ENCODE peak calls at places on chromosome 18, in ten cellular contexts. S, C, I, G, F, U, E, T, B and Y are unnamed samples.

GRCh38 chr18:25726278-25726677 is 364.1 kb downstream of the SS18 start:
- DNase-seq in B (no peak), S (no peak), T (no peak), U (peak; percentile 63), G (no peak), C (no peak), F (no peak), E (no peak), I (no peak), Y (no peak)

GRCh38 chr18:63169853-63170252 is 149.7 kb downstream of the BCL2 start:
- DNase-seq in U (no peak), G (no peak), F (no peak), C (no peak), B (no peak), I (no peak), S (no peak), E (no peak), T (no peak), Y (no peak)

GRCh38 chr18:67266591-67267237 is 249.8 kb downstream of the DSEL start:
- DNase-seq in G (no peak), E (no peak), B (no peak), S (no peak), C (no peak), U (peak; percentile 59), F (no peak), T (no peak), I (no peak), Y (no peak)

GRCh38 chr18:32257073-32257780 is 67.4 kb downstream of the MEP1B start:
- DNase-seq in C (no peak), S (no peak), B (no peak), T (no peak), I (no peak), U (no peak), E (no peak), F (no peak), G (no peak), Y (no peak)

GRCh38 chr18:28582724-28583123 is 405.8 kb upstream of the CDH2 start:
- DNase-seq in S (no peak), U (no peak), C (no peak), T (no peak), I (no peak), B (no peak), F (no peak), G (no peak), E (no peak), Y (no peak)

GRCh38 chr18:24958001-24958400 is 394.0 kb downstream of the ZNF521 start:
- DNase-seq in E (no peak), C (no peak), T (no peak), F (no peak), B (no peak), S (no peak), U (no peak), G (no peak), I (no peak), Y (no peak)

GRCh38 chr18:49431563-49431962 is 28.9 kb downstream of the DYM start:
- DNase-seq in G (no peak), E (no peak), S (no peak), B (no peak), U (peak; percentile 40), C (no peak), F (no peak), T (no peak), I (no peak), Y (no peak)

GRCh38 chr18:40810371-40810770 is 1144.7 kb upstream of the PIK3C3 start:
- DNase-seq in U (peak; percentile 51), S (no peak), I (no peak), G (no peak), E (no peak), B (no peak), F (no peak), T (no peak), C (no peak), Y (no peak)

GRCh38 chr18:77098033-77098432 is 34.5 kb downstream of the MBP start:
- DNase-seq in B (no peak), G (no peak), F (no peak), T (no peak), U (peak; percentile 84), E (no peak), C (no peak), I (no peak), S (no peak), Y (no peak)

GRCh38 chr18:3346487-3346886 is 84.6 kb downstream of the MYL12B start:
- DNase-seq in U (peak; percentile 47), T (no peak), C (no peak), G (no peak), S (no peak), I (no peak), F (no peak), B (no peak), E (no peak), Y (no peak)

GRCh38 chr18:52451252-52451651 is 111.3 kb downstream of the DCC start:
- DNase-seq in I (no peak), G (no peak), C (no peak), F (no peak), S (no peak), B (no peak), E (no peak), U (no peak), T (no peak), Y (no peak)

GRCh38 chr18:39841133-39842041 is 2113.6 kb upstream of the PIK3C3 start:
- DNase-seq in G (no peak), C (peak; percentile 78), T (peak; percentile 52), E (peak; percentile 42), I (peak; percentile 61), U (peak; percentile 50), B (peak; percentile 20), S (peak; percentile 28), F (peak; percentile 39), Y (peak; percentile 86)

DNA sequence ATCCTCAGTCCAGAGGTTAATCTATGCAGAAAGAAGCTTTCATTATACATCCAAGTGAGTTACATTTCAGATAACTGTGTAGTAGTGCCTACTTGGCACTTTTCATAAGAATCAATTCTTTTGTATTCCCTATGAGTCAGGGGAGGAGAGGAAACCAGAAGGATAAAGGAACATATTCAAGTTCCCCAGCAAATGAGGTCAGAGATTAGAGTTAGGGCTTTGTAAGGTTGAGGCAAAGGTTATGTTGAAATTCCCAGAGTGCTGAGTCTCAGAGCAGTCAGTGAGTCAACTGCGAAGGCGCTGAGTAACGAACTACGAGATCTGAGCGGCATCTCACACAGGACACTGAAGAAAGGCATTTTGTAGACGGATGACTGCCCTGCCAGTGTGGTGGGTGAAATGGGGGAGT is 25.1 kb upstream of the ME2 start:
- DNase-seq in C (no peak), U (peak; percentile 57), I (peak; percentile 65), B (no peak), G (no peak), T (no peak), F (no peak), S (peak; percentile 37), E (peak; percentile 44), Y (peak; percentile 68)
- TF ChIP-seq POLR2A in C (no peak), U (no peak), I (no peak), B (no peak), G (no peak), T (no peak), F (no peak), S (no peak), E (no peak), Y (no peak)

GRCh38 chr18:13316066-13316465 is 97.5 kb downstream of the LDLRAD4 start:
- DNase-seq in S (no peak), T (no peak), E (no peak), I (no peak), U (no peak), G (no peak), F (no peak), C (no peak), B (no peak), Y (no peak)

GRCh38 chr18:13320891-13321425 is 102.4 kb downstream of the LDLRAD4 start:
- DNase-seq in I (no peak), T (no peak), G (no peak), C (no peak), S (no peak), E (no peak), F (no peak), B (no peak), U (no peak), Y (no peak)

GRCh38 chr18:13319629-13320028 is 101.1 kb downstream of the LDLRAD4 start:
- DNase-seq in F (no peak), U (no peak), I (no peak), T (no peak), G (no peak), C (no peak), E (no peak), B (no peak), S (no peak), Y (no peak)

GRCh38 chr18:13320133-13320532 is 101.6 kb downstream of the LDLRAD4 start:
- DNase-seq in F (no peak), B (no peak), G (no peak), T (no peak), U (no peak), S (no peak), E (no peak), C (no peak), I (no peak), Y (no peak)

DNA sequence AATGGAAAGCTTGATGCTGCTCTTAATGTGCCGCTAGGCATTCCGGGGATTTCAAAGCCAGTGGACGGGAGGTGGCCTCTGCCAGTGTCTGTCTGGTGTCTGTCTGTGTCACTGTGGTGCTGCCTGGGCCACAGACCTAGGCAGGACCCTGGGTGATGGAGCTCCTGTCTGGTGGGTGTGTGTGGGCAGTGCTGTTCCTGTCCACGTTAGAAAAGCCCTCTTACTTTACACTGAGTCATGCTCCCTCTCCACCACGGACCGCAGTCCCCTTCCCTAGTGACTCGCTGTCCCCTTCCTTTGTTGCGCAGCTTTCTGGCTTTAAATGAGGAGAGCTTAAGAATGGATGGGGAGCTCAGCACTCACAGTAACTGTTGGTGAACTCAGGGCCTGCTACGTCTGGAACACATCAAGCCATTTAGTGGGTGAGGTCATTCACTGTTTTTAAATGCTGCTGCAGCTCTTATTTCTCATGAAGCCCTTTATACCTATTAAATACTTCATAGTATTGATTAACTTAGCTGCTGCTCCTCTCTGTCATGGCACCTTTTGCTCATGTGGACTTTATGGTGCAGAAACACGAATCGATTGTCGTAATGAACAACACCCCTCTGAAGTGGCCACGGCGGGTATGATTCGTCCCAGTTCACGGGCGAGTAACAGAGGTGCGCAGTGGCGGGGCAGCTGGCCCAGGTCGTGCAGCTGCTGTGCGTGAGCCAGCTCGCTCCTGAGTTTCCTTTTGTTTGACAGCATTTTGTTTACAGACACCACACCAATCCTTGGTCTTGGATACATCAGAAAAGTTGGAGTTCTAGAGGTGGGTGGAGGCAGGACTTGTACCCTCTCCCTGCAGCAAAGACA is 100.3 kb downstream of the LDLRAD4 start:
- DNase-seq in I (no peak), B (no peak), E (no peak), G (no peak), T (no peak), F (no peak), C (no peak), S (no peak), U (no peak), Y (no peak)
- H3K4me1 ChIP-seq in I (no peaks in the 10 kb centered on the region), B (no peaks in the 10 kb centered on the region), E (no peaks in the 10 kb centered on the region), G (no peaks in the 10 kb centered on the region), T (no peaks in the 10 kb centered on the region), F (no peaks in the 10 kb centered on the region), C (no peaks in the 10 kb centered on the region), S (no peaks in the 10 kb centered on the region), U (no peaks in the 10 kb centered on the region), Y (no peaks in the 10 kb centered on the region)

GRCh38 chr18:9876867-9877654 is 8.7 kb upstream of the TXNDC2 start:
- DNase-seq in E (peak; percentile 71), U (peak; percentile 97), S (peak; percentile 35), B (peak; percentile 69), T (no peak), G (peak; percentile 84), C (no peak), F (no peak), I (no peak), Y (peak; percentile 80)
- TF ChIP-seq POLR2A in E (peak; percentile 75), U (peak; percentile 42), S (no peak), B (no peak), T (no peak), G (peak; percentile 71), C (no peak), F (no peak), I (no peak), Y (no peak)

GRCh38 chr18:46408334-46408987 is 248.6 kb downstream of the LOXHD1 start:
- DNase-seq in U (no peak), G (peak; percentile 48), T (no peak), B (no peak), I (no peak), F (no peak), C (no peak), S (peak; percentile 8), E (no peak), Y (no peak)
- H3K4me1 ChIP-seq in U (no peaks in the 10 kb centered on the region), G (peaks cover 11% of the 10 kb centered on the region), T (no peaks in the 10 kb centered on the region), B (peaks cover 14% of the 10 kb centered on the region), I (peaks cover 4% of the 10 kb centered on the region), F (peaks cover 6% of the 10 kb centered on the region), C (peaks cover 37% of the 10 kb centered on the region), S (no peaks in the 10 kb centered on the region), E (peaks cover 15% of the 10 kb centered on the region), Y (peaks cover 18% of the 10 kb centered on the region)